ENCODE peak calls at places on chromosomes 1 and 21, in seven cellular contexts. F is suprapubic skin, Z is body of pancreas, Y is lower leg skin, Q is spleen, D is sigmoid colon, G is heart left ventricle. R is an unnamed sample.

GRCh38 chr1:6743189-6744101 is 41.8 kb upstream of the CAMTA1 start:
- DNase-seq in F (no peak), Z (no peak), Y (peak), Q (no peak), D (peak), G (peak), R (peak)

GRCh38 chr21:34992180-34992579 is 56.9 kb downstream of the RUNX1 start:
- DNase-seq in F (no peak), Z (no peak), Y (no peak), Q (no peak), D (no peak), G (no peak), R (no peak)

GRCh38 chr1:30879940-30880339 is 28.6 kb downstream of the SDC3 start:
- DNase-seq in F (no peak), Z (no peak), Y (no peak), Q (no peak), D (no peak), G (no peak), R (no peak)

GRCh38 chr1:221961532-221962292 is 219.8 kb upstream of the DUSP10 start:
- DNase-seq in F (no peak), Z (no peak), Y (no peak), Q (no peak), D (no peak), G (no peak), R (peak)

GRCh38 chr1:92968138-92969032 is 7.1 kb upstream of the DIPK1A start:
- DNase-seq in F (no peak), Z (no peak), Y (no peak), Q (no peak), D (no peak), G (no peak), R (no peak)

GRCh38 chr1:10451286-10451685 is 1.5 kb downstream of the CORT start:
- DNase-seq in F (no peak), Z (no peak), Y (no peak), Q (no peak), D (no peak), G (no peak), R (no peak)

GRCh38 chr1:233038581-233038980 is 88.2 kb downstream of the NTPCR start:
- DNase-seq in F (no peak), Z (no peak), Y (no peak), Q (no peak), D (no peak), G (no peak), R (no peak)

GRCh38 chr1:109091196-109092193 is 931 bp downstream of the TMEM167B start:
- DNase-seq in F (no peak), Z (no peak), Y (no peak), Q (no peak), D (no peak), G (no peak), R (no peak)

GRCh38 chr1:47646676-47647075 is 208.8 kb downstream of the FOXD2 start:
- DNase-seq in F (peak), Z (no peak), Y (no peak), Q (peak), D (no peak), G (no peak), R (no peak)

GRCh38 chr1:40708750-40709099 is 17.2 kb downstream of the NFYC start:
- DNase-seq in F (no peak), Z (no peak), Y (no peak), Q (no peak), D (no peak), G (no peak), R (peak)

GRCh38 chr1:205711105-205712048 is 31.1 kb upstream of the SLC45A3 start:
- DNase-seq in F (no peak), Z (peak), Y (peak), Q (no peak), D (no peak), G (peak), R (peak)

GRCh38 chr21:16419188-16419874 is 689.5 kb downstream of the USP25 start:
- DNase-seq in F (peak), Z (peak), Y (peak), Q (no peak), D (peak), G (peak), R (no peak)

GRCh38 chr1:232227171-232227740 is 402.7 kb downstream of the SIPA1L2 start:
- DNase-seq in F (no peak), Z (no peak), Y (no peak), Q (no peak), D (no peak), G (no peak), R (no peak)

GRCh38 chr1:64775152-64775551 is 30.3 kb downstream of the RAVER2 start:
- DNase-seq in F (no peak), Z (no peak), Y (no peak), Q (no peak), D (no peak), G (no peak), R (no peak)

GRCh38 chr1:56081151-56081550 is 498.2 kb downstream of the PLPP3 start:
- DNase-seq in F (no peak), Z (no peak), Y (no peak), Q (no peak), D (peak), G (peak), R (no peak)

GRCh38 chr1:234313171-234313570 is 60.1 kb upstream of the COA6 start:
- DNase-seq in F (no peak), Z (no peak), Y (no peak), Q (no peak), D (no peak), G (no peak), R (no peak)

GRCh38 chr1:164660415-164661174 is 101.6 kb downstream of the PBX1 start:
- DNase-seq in F (no peak), Z (no peak), Y (no peak), Q (no peak), D (no peak), G (no peak), R (no peak)

GRCh38 chr1:25989860-25990650 is 7.8 kb downstream of the PAFAH2 start:
- DNase-seq in F (no peak), Z (no peak), Y (no peak), Q (no peak), D (no peak), G (no peak), R (no peak)

GRCh38 chr1:242139437-242139836 is 140.5 kb upstream of the MAP1LC3C start:
- DNase-seq in F (no peak), Z (no peak), Y (no peak), Q (no peak), D (no peak), G (no peak), R (no peak)

GRCh38 chr1:150968491-150968890 is 6.1 kb downstream of the CERS2 start:
- DNase-seq in F (no peak), Z (no peak), Y (no peak), Q (no peak), D (peak), G (no peak), R (no peak)

GRCh38 chr1:155981266-155982088 is 3.1 kb upstream of the ARHGEF2 start:
- DNase-seq in F (no peak), Z (no peak), Y (peak), Q (peak), D (peak), G (peak), R (peak)

GRCh38 chr1:232045134-232045533 is 418.5 kb downstream of the DISC1 start:
- DNase-seq in F (no peak), Z (no peak), Y (no peak), Q (no peak), D (no peak), G (no peak), R (no peak)

GRCh38 chr1:15923241-15923640 is 52.7 kb downstream of the ZBTB17 start:
- DNase-seq in F (no peak), Z (no peak), Y (no peak), Q (no peak), D (no peak), G (no peak), R (no peak)

GRCh38 chr1:76075877-76076276 is 1.3 kb downstream of the ST6GALNAC3 start:
- DNase-seq in F (no peak), Z (no peak), Y (no peak), Q (no peak), D (no peak), G (no peak), R (no peak)

GRCh38 chr1:203176273-203176672 is 647 bp upstream of the MYBPH start:
- DNase-seq in F (no peak), Z (no peak), Y (no peak), Q (no peak), D (no peak), G (no peak), R (no peak)

DNA sequence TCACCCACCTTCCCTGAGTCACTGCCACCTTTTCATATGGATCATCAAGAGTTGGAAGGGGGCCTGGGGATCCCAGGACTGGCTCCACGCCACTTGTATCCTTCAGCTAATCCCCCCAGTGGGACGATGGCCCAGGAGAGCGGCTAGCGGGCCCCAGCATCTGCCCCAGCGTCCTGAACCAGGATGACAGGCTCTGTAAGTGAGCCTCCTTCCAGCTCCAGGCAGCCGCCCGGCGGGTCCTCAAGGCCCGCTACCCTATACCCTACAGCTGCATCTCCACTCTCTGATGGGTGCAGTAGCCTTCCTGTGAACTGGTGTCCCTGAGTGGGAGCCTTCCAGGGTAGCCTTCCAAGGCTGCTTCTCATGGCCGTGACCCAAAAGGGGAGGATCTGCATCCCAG is 183.1 kb downstream of the ATG4C start:
- DNase-seq in F (no peak), Z (no peak), Y (no peak), Q (no peak), D (no peak), G (no peak), R (no peak)
- TF ChIP-seq POLR2A in F (no peak), Z (no peak), Y (no peak), Q (no peak), D (no peak), G (no peak), R (no peak)

GRCh38 chr1:161039154-161039545 is 386 bp upstream of the TSTD1 start:
- DNase-seq in F (no peak), Z (no peak), Y (no peak), Q (no peak), D (no peak), G (no peak), R (no peak)

GRCh38 chr1:161037661-161038522 is 872 bp downstream of the TSTD1 start:
- DNase-seq in F (no peak), Z (peak), Y (no peak), Q (no peak), D (no peak), G (no peak), R (no peak)

GRCh38 chr1:161033751-161034150 is 5.0 kb downstream of the TSTD1 start:
- DNase-seq in F (no peak), Z (no peak), Y (no peak), Q (no peak), D (no peak), G (no peak), R (no peak)

GRCh38 chr1:161039546-161039945 is 782 bp upstream of the TSTD1 start:
- DNase-seq in F (no peak), Z (no peak), Y (no peak), Q (no peak), D (no peak), G (no peak), R (no peak)

GRCh38 chr1:161038523-161039153 is at the start of gene TSTD1:
- DNase-seq in F (no peak), Z (peak), Y (peak), Q (peak), D (no peak), G (peak), R (no peak)
- TF ChIP-seq POLR2A in F (no peak), Z (peak), Y (no peak), Q (no peak), D (peak), G (no peak), R (no peak)

DNA sequence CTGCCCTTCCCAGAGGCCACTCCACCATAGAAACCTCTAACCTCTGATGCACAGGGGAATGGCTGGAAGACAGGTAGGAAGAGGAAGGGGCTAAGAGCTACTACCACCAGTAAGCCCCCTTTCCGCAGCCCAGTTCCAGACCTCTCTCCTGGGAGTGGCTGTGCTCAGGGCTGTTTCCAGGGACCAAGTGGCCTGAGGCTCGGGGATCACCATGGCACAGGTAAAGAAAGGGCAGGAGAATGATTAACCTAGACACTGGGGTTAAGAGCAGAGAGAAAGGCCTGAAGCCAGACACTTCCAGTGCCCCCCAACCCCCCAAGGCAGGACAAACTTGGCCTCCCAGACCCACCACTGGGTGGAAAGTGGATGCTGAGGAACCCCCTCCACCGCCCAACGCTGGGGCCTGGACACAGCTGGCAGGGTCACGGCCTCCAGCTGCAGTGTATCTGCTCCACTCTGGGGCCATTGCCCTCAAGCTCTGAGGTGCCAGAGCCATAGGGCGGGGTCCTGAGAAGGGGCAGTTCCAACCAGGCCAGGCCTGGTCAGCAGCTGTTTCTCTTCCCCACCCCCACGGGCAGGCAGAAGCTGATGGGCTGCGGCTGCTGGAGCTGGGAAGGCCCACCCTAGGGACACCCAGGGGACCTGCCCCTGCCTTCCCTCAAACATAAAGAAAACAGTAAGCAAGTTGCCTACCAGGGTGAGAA is 2.7 kb downstream of the TAGLN2 start:
- DNase-seq in F (no peak), Z (peak), Y (no peak), Q (peak), D (peak), G (peak), R (no peak)
- TF ChIP-seq POLR2A in F (no peak), Z (no peak), Y (no peak), Q (no peak), D (no peak), G (no peak), R (peak)

DNA sequence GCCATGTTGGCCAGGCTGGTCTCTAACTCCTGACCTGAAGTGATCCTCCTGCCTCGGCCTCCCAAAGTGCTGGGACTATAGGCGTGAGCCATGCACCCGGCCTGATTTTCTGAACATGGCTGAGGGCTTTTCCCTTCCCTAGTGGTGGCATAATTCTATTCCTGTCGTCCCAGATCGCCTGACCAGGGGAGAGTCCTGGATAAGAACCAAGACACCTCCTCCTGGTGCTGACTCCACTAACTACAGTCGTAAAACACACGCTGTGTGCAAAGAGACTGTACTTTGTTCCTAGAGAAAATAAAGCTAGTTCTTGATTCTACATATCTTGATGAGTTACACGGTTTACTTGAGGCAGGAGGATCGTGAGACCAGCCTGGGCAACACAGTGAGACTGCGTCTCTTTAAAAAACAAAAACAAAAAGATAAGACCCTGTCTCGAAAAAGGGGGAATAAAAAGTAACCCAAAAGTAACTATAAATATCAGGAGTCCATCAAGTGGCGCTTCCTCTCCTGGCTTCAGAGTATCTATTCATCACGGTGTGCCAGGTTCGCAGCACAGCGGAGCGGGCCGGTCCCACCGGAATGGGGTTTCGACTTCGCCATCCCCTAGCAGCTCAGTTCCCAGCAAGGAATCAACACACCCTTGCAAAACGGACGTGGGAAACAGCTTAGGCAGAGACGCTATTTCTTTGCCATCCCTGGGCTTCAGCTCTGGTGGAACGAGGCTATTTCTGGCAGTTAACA is 973 bp downstream of the SDF4 start:
- DNase-seq in F (no peak), Z (no peak), Y (no peak), Q (no peak), D (no peak), G (no peak), R (peak)
- TF ChIP-seq POLR2A in F (no peak), Z (no peak), Y (no peak), Q (no peak), D (peak), G (no peak), R (no peak)

GRCh38 chr1:2001773-2002411 is 1.7 kb downstream of the CFAP74 start:
- DNase-seq in F (no peak), Z (no peak), Y (no peak), Q (no peak), D (no peak), G (no peak), R (no peak)
- TF ChIP-seq POLR2A in F (no peak), Z (no peak), Y (no peak), Q (no peak), D (no peak), G (no peak), R (no peak)

DNA sequence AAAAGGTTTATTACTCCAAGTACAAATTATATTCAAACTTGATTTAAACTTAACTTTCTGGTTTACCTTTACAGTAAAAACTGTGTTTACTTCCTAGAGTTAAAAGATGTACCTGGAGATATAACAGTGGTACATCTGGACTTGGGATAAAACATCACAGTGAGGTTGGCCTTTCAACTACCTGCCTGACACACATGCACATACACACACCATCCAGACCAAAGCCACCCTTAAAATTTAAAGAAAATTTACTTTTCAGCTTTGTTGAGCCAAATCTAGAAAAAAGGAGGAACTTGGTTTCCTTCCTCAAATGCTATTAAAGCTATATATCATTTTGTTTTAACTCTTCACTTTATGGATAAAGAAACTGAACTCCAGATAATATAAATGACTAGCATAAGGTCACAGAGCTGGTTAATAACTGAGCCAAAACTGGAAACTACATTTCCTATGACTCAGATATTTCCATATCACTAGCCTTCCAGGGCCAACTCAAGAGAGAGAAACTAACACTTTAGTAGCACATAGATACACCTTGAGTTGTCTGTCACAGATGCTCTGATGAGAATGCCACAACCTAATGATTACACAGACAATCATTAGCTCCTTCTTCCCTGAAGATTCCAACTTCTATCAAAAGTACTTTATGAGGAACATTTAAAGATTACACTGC is 40.8 kb downstream of the NME7 start:
- DNase-seq in F (no peak), Z (no peak), Y (no peak), Q (no peak), D (no peak), G (no peak), R (no peak)
- TF ChIP-seq POLR2A in F (no peak), Z (no peak), Y (no peak), Q (no peak), D (no peak), G (no peak), R (no peak)

DNA sequence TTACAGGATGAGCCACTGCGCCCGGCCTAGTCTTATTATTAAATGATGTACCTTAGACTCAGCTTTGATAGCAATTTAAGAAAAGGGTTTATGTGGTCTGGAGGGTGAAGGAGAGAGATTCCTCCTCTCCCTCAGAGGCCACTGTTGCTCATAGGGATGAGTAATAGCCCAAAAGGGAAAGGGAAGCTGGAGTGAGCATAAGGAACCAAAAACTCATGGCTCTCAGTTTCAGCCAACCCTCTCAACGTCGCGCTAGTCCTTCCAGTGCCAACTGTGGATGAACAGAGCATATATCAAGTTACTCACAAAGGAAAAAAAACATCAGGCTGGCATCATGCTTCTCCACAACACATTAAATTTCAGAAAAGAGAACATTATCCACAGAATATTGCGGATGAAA is 8.3 kb upstream of the GPR89B start:
- DNase-seq in F (no peak), Z (no peak), Y (no peak), Q (no peak), D (no peak), G (no peak), R (no peak)
- TF ChIP-seq POLR2A in F (no peak), Z (no peak), Y (no peak), Q (no peak), D (no peak), G (no peak), R (no peak)

DNA sequence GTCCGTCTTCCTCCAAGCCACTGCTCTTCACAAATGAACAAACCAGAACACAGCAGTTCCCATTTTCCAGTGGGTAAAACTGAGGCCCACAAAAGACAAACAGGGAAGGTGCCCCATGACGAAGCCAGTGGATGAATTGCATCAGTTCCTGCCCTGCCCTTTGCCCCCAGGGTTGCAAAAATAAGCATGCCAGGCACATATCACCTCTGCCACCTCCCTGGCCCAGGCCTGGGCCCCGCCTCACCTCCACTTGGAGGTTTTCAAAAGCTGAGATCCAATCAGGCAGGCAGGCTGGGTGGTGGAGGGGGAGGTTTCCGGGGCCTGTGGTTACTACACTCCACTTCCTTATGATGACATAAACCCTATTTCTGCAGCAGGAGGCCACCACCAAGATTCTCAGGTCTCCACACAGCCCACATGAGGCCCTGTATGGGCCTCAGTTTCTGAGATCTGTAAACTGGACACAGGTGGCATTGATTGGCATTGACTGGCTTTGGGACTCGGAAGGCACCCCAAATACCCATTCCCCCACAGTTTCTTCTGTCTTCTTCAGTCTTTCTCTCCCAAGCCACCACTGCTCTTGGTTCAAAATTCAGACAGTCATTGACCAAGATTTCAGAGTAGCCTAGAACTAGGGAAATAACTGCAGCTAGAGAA is 4.1 kb downstream of the KIF21B start:
- DNase-seq in F (no peak), Z (no peak), Y (peak), Q (peak), D (no peak), G (peak), R (peak)
- TF ChIP-seq POLR2A in F (no peak), Z (no peak), Y (no peak), Q (no peak), D (no peak), G (no peak), R (no peak)

GRCh38 chr21:25501996-25502665 is 105.2 kb downstream of the MRPL39 start:
- DNase-seq in F (no peak), Z (no peak), Y (no peak), Q (no peak), D (no peak), G (no peak), R (no peak)
- TF ChIP-seq POLR2A in F (no peak), Z (no peak), Y (no peak), Q (no peak), D (no peak), G (no peak), R (no peak)

R was measured in H54.